ENCODE peak calls at places on chromosomes 3 and 15, in ten cellular contexts. Q, T, A, V, C, G, S, W, R and D are unnamed samples.

GRCh38 chr3:4977001-4977888 is 2.0 kb upstream of the BHLHE40 start:
- DNase-seq in A (no peak), S (no peak), Q (peak), W (peak), T (peak), R (peak), C (peak), V (peak), G (peak), D (peak)

GRCh38 chr15:93881310-93881709 is 350.1 kb upstream of the MCTP2 start:
- DNase-seq in Q (no peak), A (no peak), V (no peak), C (no peak), W (no peak), R (no peak), S (no peak), G (no peak), T (no peak), D (no peak)

GRCh38 chr3:100068758-100069345 is 45.4 kb downstream of the FILIP1L start:
- DNase-seq in Q (peak), R (peak), G (peak), C (peak), W (peak), V (peak), A (peak), S (peak), T (peak), D (peak)

GRCh38 chr3:31027191-31027761 is 132.8 kb upstream of the GADL1 start:
- DNase-seq in W (no peak), G (no peak), S (no peak), T (no peak), Q (no peak), V (no peak), R (no peak), C (no peak), A (no peak), D (no peak)

GRCh38 chr3:154795582-154795981 is 284.5 kb upstream of the MME start:
- DNase-seq in V (no peak), A (no peak), C (no peak), R (peak), S (no peak), Q (no peak), W (no peak), G (peak), T (no peak), D (no peak)

GRCh38 chr15:51051776-51052175 is 42.9 kb downstream of the TNFAIP8L3 start:
- DNase-seq in A (peak), S (no peak), T (peak), C (peak), W (no peak), V (peak), Q (no peak), R (no peak), G (no peak), D (no peak)

GRCh38 chr15:25242957-25243799 is 195.6 kb downstream of the UBE3A start:
- DNase-seq in R (no peak), T (peak), W (no peak), A (no peak), S (no peak), Q (no peak), C (no peak), V (no peak), G (no peak), D (peak)

GRCh38 chr3:67176396-67176795 is 178.3 kb downstream of the KBTBD8 start:
- DNase-seq in V (peak), G (no peak), R (no peak), C (peak), Q (no peak), A (no peak), S (no peak), W (no peak), T (no peak), D (no peak)

GRCh38 chr3:33026267-33026666 is 70.7 kb downstream of the GLB1 start:
- DNase-seq in G (no peak), C (no peak), S (no peak), V (no peak), Q (no peak), A (no peak), T (no peak), R (no peak), W (no peak), D (peak)

GRCh38 chr3:78751266-78751665 is 1016.5 kb downstream of the ROBO1 start:
- DNase-seq in C (no peak), S (no peak), R (no peak), Q (no peak), V (no peak), W (no peak), A (no peak), T (no peak), G (no peak), D (no peak)

GRCh38 chr3:143644370-143645089 is 203.7 kb downstream of the SLC9A9 start:
- DNase-seq in W (peak), R (peak), T (no peak), S (peak), A (no peak), V (peak), G (peak), C (peak), Q (peak), D (peak)

GRCh38 chr15:86082619-86083377 is 3.1 kb downstream of the AGBL1 start:
- DNase-seq in V (no peak), S (no peak), Q (no peak), C (no peak), G (no peak), W (no peak), R (no peak), T (peak), A (peak), D (no peak)

GRCh38 chr3:104578558-104578957 is 788.2 kb upstream of the ALCAM start:
- DNase-seq in Q (no peak), T (no peak), A (no peak), W (no peak), R (no peak), V (no peak), G (no peak), S (no peak), C (no peak), D (no peak)

GRCh38 chr15:101276501-101277037 is 716 bp downstream of the SELENOS start:
- DNase-seq in Q (peak), C (no peak), W (peak), A (no peak), S (no peak), T (no peak), G (peak), R (no peak), V (no peak), D (no peak)

GRCh38 chr15:80934761-80935221 is 54.8 kb downstream of the MESD start:
- DNase-seq in G (peak), S (no peak), R (no peak), Q (no peak), A (no peak), T (no peak), V (no peak), C (no peak), W (peak), D (no peak)

GRCh38 chr3:45204136-45204535 is 22.0 kb downstream of the TMEM158 start:
- DNase-seq in G (peak), V (no peak), C (no peak), W (peak), S (no peak), Q (no peak), A (no peak), R (no peak), T (no peak), D (no peak)

GRCh38 chr3:60953406-60953805 is 297.8 kb downstream of the FHIT start:
- DNase-seq in S (no peak), Q (no peak), A (no peak), W (no peak), V (no peak), G (peak), R (peak), T (no peak), C (no peak), D (no peak)

GRCh38 chr3:64084640-64085039 is 61.3 kb upstream of the PSMD6 start:
- DNase-seq in T (no peak), Q (no peak), R (peak), C (no peak), A (no peak), G (peak), V (no peak), S (peak), W (peak), D (no peak)

GRCh38 chr3:24067483-24067882 is 122.4 kb downstream of the NR1D2 start:
- DNase-seq in S (no peak), R (no peak), Q (no peak), V (no peak), G (peak), C (no peak), A (no peak), T (no peak), W (no peak), D (no peak)

GRCh38 chr15:41862515-41863116 is 24.0 kb downstream of the PLA2G4B start:
- DNase-seq in V (no peak), A (no peak), R (no peak), G (no peak), S (peak), T (no peak), Q (no peak), W (no peak), C (peak), D (peak)

GRCh38 chr3:72379500-72380187 is 468.6 kb downstream of the SHQ1 start:
- DNase-seq in Q (no peak), A (no peak), V (no peak), G (no peak), C (no peak), W (no peak), T (no peak), R (no peak), S (no peak), D (no peak)

GRCh38 chr3:46851364-46852328 is 11.6 kb downstream of the MYL3 start:
- DNase-seq in G (no peak), R (no peak), Q (no peak), S (no peak), A (no peak), W (no peak), T (no peak), V (no peak), C (no peak), D (no peak)

GRCh38 chr15:49212897-49213296 is 42.9 kb downstream of the GALK2 start:
- DNase-seq in A (no peak), W (no peak), C (no peak), Q (no peak), V (no peak), T (no peak), R (no peak), S (no peak), G (no peak), D (no peak)

GRCh38 chr3:120457827-120458226 is 7.0 kb upstream of the FSTL1 start:
- DNase-seq in V (no peak), W (no peak), R (no peak), G (no peak), S (no peak), T (no peak), C (no peak), Q (no peak), A (no peak), D (no peak)

GRCh38 chr15:80154336-80154735 is 1.5 kb downstream of the FAH start:
- DNase-seq in A (no peak), T (no peak), G (peak), C (no peak), W (no peak), Q (no peak), V (no peak), R (no peak), S (no peak), D (no peak)

GRCh38 chr15:43347114-43347513 is 16.7 kb upstream of the LCMT2 start:
- DNase-seq in R (no peak), V (no peak), S (no peak), W (no peak), A (no peak), T (no peak), C (no peak), Q (no peak), G (no peak), D (no peak)

DNA sequence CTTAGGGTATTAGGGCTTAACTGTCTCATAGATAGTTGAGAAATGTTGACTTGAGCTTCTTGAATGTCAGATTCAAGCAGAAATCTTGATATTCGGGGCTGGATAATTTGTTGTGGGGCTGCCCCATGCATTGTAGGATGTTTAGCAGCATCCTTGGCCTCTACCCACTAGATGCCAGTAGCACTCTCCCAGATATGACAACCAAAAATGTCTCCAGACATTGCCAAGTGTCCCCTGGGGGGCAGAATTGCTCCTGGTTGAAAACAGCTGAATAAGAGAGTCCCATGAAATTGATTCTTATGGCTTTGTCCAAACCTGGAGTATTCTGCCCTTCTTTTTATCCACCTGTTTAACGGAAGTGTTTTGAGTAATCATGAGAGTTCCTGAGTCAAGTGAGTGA is 15.9 kb upstream of the LCMT2 start:
- DNase-seq in G (no peak), R (no peak), T (no peak), A (no peak), V (no peak), W (no peak), Q (no peak), C (no peak), S (no peak), D (no peak)
- H3K27ac ChIP-seq in G (no peak), R (no peak), T (no peak), A (no peak), V (no peak), W (no peak), Q (no peak), C (no peak), S (no peak), D (no peak)

GRCh38 chr3:38039101-38039898 is at the start of gene DLEC1:
- DNase-seq in R (no peak), W (no peak), T (peak), G (peak), S (no peak), V (peak), Q (peak), A (no peak), C (peak), D (peak)
- H3K27ac ChIP-seq in R (peak), W (no peak), T (no peak), G (no peak), S (no peak), V (peak), Q (no peak), A (no peak), C (no peak), D (peak)

GRCh38 chr15:62994439-62994838 is 48.1 kb upstream of the TPM1 start:
- DNase-seq in W (no peak), R (no peak), A (no peak), V (no peak), T (no peak), C (no peak), Q (no peak), S (no peak), G (no peak), D (no peak)
- H3K27ac ChIP-seq in W (no peak), R (no peak), A (no peak), V (no peak), T (no peak), C (no peak), Q (no peak), S (no peak), G (no peak), D (no peak)

GRCh38 chr3:48891606-48892005 is 7.1 kb downstream of the SLC25A20 start:
- DNase-seq in T (no peak), R (no peak), C (no peak), S (no peak), W (no peak), A (no peak), G (no peak), Q (no peak), V (no peak), D (no peak)

GRCh38 chr3:48898383-48899234 is at the start of gene SLC25A20:
- DNase-seq in Q (peak), A (peak), G (peak), T (peak), R (peak), W (peak), V (peak), S (peak), C (peak), D (peak)

GRCh38 chr3:48897401-48898376 is 993 bp downstream of the SLC25A20 start:
- DNase-seq in V (no peak), G (peak), R (no peak), A (no peak), W (no peak), T (no peak), Q (no peak), S (no peak), C (no peak), D (no peak)

GRCh38 chr3:48899298-48899697 is 616 bp upstream of the SLC25A20 start:
- DNase-seq in Q (no peak), W (no peak), G (no peak), T (no peak), S (no peak), C (no peak), A (no peak), R (no peak), V (no peak), D (no peak)

GRCh38 chr3:48896991-48897390 is 1.7 kb downstream of the SLC25A20 start:
- DNase-seq in W (no peak), C (no peak), S (no peak), R (no peak), T (no peak), A (no peak), V (no peak), Q (no peak), G (peak), D (no peak)
- H3K27ac ChIP-seq in W (no peak), C (no peak), S (no peak), R (no peak), T (no peak), A (no peak), V (peak), Q (no peak), G (no peak), D (peak)

DNA sequence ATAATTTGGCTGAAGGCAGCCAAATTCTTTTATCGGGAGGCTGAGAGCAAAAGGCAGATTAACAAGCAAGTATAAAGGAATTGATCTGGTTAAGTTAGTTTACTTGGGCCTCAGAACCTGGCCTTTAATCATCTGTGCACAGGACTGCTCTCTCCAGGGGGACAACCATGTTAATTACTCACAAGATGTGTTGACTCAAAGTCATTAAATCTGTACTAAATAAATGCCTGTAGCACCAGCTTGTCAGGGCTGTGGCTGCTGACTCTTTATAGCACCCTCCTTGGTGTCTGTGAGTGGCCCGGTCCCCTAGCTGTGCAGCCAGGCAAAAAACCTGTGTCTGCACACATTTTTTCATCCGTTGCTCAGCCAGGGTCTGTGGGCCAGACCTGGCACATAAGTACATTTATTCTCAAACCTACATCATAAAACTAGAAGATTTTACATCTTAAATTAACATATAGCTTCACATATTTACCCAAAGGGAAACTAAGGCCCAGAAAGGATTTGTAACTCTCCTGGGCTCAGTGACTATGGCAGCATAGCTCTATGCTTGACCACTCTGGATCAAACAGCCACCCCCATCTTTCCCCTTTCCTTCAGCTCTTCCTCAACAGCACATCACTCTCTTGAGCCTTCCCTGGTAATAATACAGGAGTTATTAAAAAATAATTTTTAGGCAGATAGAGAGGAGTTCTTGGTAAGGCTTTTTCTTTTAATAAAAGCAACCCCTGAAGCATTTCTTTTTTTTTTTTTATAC is 51.4 kb downstream of the NCEH1 start:
- DNase-seq in S (peak), Q (no peak), W (peak), R (no peak), T (no peak), C (no peak), G (no peak), A (no peak), V (no peak), D (no peak)
- H3K27ac ChIP-seq in S (peak), Q (no peak), W (peak), R (peak), T (no peak), C (no peak), G (peak), A (no peak), V (no peak), D (no peak)

GRCh38 chr15:70050447-70050846 is 47.3 kb downstream of the TLE3 start:
- DNase-seq in W (no peak), S (no peak), G (no peak), T (no peak), R (no peak), A (no peak), C (no peak), Q (no peak), V (no peak), D (no peak)

GRCh38 chr15:70051948-70052633 is 45.6 kb downstream of the TLE3 start:
- DNase-seq in V (no peak), A (no peak), Q (no peak), T (no peak), S (no peak), W (no peak), R (no peak), G (no peak), C (no peak), D (peak)

GRCh38 chr15:70049115-70049514 is 48.6 kb downstream of the TLE3 start:
- DNase-seq in T (no peak), Q (no peak), S (no peak), V (no peak), W (no peak), R (no peak), C (no peak), A (no peak), G (no peak), D (no peak)

GRCh38 chr15:70049701-70050445 is 47.8 kb downstream of the TLE3 start:
- DNase-seq in C (no peak), G (no peak), V (no peak), R (no peak), W (no peak), S (no peak), A (no peak), T (no peak), Q (no peak), D (peak)

GRCh38 chr15:70050970-70051369 is 46.7 kb downstream of the TLE3 start:
- DNase-seq in W (no peak), R (no peak), T (no peak), S (no peak), C (no peak), V (no peak), A (no peak), Q (no peak), G (no peak), D (peak)
- H3K27ac ChIP-seq in W (no peak), R (peak), T (no peak), S (no peak), C (no peak), V (peak), A (no peak), Q (no peak), G (no peak), D (no peak)

DNA sequence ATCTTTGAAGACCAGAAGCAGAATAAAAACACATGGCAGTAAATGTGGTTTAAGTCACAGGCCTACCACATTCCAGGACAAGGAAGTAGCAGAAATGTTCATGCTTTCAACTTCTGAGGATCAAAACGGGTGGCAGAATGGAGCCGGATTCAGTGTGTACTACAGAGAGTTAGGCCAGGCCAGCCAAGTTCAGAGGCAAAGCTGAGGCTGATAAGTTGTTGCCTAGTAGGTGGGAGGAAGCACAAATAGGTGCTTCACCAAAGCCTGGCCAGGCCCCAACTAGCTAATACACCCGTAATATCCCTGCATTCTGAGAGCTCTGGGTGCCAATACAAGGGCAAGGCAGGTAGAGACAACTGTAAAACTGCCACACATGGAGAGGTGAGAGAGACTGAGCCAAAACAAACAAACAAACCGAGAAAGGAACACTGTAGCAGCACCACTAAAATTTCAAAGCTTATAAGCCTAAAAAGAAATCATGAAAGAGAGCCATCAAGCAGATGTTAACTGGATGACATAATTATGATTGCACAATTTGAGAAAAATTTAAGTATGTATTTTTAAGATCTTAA is 156.4 kb upstream of the CBLB start:
- DNase-seq in Q (no peak), R (no peak), V (peak), C (peak), G (peak), T (no peak), A (no peak), W (no peak), S (no peak), D (no peak)
- H3K27ac ChIP-seq in Q (no peak), R (peak), V (peak), C (no peak), G (peak), T (no peak), A (no peak), W (no peak), S (peak), D (no peak)